ENCODE peak calls at places on chromosomes 4 and X, in seven cellular contexts. D is H9, K is IMR-90, C is neuronal stem cell, A is mesendoderm, N is H1, Z is trophoblast cell. L is an unnamed sample.

GRCh38 chr4:102640669-102641068 is 120.1 kb downstream of the MANBA start:
- DNase-seq in N (no peak), Z (no peak), K (peak), C (no peak), D (no peak), A (no peak), L (peak)

GRCh38 chrX:19579485-19579884 is 64.2 kb upstream of the MAP3K15 start:
- DNase-seq in K (peak), D (no peak), C (no peak), A (no peak), Z (no peak), N (no peak), L (peak)

GRCh38 chr4:179750374-179750773 is 2308.1 kb upstream of the AGA start:
- DNase-seq in N (no peak), A (no peak), C (no peak), K (peak), D (no peak), Z (no peak), L (peak)

GRCh38 chrX:72635930-72636329 is 63.3 kb upstream of the HDAC8 start:
- DNase-seq in Z (no peak), C (no peak), K (no peak), A (no peak), D (no peak), N (no peak), L (no peak)

GRCh38 chr4:69126030-69126429 is 29.8 kb downstream of the UGT2B7 start:
- DNase-seq in C (no peak), K (no peak), A (no peak), Z (no peak), N (no peak), D (no peak), L (no peak)

GRCh38 chrX:41472231-41472815 is 25.2 kb downstream of the NYX start:
- DNase-seq in C (no peak), D (peak), N (no peak), K (no peak), A (peak), Z (peak), L (no peak)

GRCh38 chr4:7299908-7300710 is 107.8 kb downstream of the SORCS2 start:
- DNase-seq in C (no peak), D (no peak), K (no peak), N (no peak), A (no peak), Z (no peak), L (no peak)

GRCh38 chr4:38279650-38280322 is 319.6 kb downstream of the PTTG2 start:
- DNase-seq in C (no peak), K (no peak), D (no peak), Z (no peak), A (no peak), N (no peak), L (no peak)

GRCh38 chrX:150935466-150935865 is 37.0 kb upstream of the CD99L2 start:
- DNase-seq in D (no peak), Z (peak), N (no peak), C (no peak), K (peak), A (no peak), L (no peak)

GRCh38 chr4:184371390-184371787 is 103.0 kb downstream of the IRF2 start:
- DNase-seq in Z (no peak), A (no peak), N (no peak), K (no peak), D (no peak), C (no peak), L (no peak)
- H3K4me2 ChIP-seq in Z (no peak), A (no peak), N (no peak), K (no peak), D (no peak), C (no peak), L (no peak)

DNA sequence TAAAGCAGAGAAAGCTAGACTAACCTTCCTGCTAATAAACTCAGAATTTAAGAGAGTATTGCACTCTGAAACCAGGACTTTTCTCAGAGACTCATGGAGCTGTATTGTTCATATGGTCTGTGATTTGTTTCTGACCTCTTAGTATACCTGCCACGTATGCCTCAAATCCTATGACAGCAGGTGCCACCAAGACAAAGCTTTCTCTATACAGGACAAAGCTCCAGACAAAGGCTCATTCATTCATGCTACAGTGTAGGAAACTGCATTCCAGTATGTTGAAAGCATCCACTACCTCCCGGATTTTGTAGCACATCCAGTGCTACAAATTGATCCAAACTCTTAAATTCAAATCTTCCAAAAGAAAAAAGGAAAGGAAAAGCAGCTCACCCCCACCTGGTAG is 178.3 kb downstream of the CHIC2 start:
- DNase-seq in D (no peak), C (no peak), A (no peak), N (no peak), Z (no peak), K (no peak), L (no peak)
- H2AK5ac ChIP-seq in D (no peak), C (no peak), A (no peak), N (no peak), Z (no peak), K (no peak), L (no peak)

GRCh38 chrX:122046815-122047214 is 999.4 kb downstream of the GLUD2 start:
- DNase-seq in Z (no peak), K (no peak), D (no peak), N (no peak), C (no peak), A (no peak), L (no peak)
- H4K8ac ChIP-seq in Z (no peak), K (no peak), D (no peak), N (no peak), C (no peak), A (no peak), L (no peak)

DNA sequence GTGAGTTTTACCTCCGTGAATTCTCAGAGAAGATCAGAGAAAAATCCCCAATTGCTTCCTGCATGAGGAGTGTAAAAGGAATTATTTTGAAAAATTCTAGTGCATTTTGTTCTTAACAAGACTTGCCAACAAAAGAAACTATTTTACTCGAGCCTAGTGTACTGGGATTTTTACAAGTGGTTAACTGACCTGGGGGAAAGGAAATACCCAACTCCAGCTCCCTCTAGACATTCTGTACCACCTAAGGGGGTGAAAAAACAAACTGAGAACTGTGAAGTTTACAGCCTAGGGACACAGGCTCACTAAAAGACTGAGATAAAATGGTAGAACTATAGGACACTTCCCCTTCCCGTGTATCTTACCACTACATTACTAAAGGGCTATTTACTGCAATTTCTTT is 2.6 kb upstream of the ADH5 start:
- DNase-seq in C (no peak), A (no peak), K (no peak), N (no peak), Z (no peak), D (no peak), L (no peak)
- H3K4me2 ChIP-seq in C (no peak), A (no peak), K (peak), N (no peak), Z (peak), D (no peak), L (peak)

DNA sequence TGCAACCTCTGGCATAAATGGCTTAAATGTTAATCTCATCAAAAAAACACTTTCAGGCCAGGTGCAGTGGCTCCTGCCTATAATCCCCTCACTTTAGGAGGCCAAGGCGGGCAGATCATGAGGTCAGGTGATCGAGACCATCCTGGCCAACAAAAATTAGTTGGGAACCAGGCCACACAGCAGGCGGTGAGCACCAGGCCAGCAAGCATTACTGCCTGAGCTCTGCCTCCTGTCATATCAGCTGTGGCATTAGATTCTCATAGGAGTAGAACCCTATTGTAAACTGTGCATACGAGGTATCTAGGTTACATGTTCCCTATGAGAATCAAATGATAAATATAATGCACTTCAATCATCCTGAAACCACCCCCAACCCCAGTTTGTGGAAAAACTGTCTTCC is 125.8 kb downstream of the LRBA start:
- DNase-seq in C (no peak), A (no peak), Z (no peak), K (no peak), N (no peak), D (no peak), L (no peak)
- H2AK5ac ChIP-seq in C (no peak), A (no peak), Z (no peak), K (no peak), N (no peak), D (no peak), L (no peak)

DNA sequence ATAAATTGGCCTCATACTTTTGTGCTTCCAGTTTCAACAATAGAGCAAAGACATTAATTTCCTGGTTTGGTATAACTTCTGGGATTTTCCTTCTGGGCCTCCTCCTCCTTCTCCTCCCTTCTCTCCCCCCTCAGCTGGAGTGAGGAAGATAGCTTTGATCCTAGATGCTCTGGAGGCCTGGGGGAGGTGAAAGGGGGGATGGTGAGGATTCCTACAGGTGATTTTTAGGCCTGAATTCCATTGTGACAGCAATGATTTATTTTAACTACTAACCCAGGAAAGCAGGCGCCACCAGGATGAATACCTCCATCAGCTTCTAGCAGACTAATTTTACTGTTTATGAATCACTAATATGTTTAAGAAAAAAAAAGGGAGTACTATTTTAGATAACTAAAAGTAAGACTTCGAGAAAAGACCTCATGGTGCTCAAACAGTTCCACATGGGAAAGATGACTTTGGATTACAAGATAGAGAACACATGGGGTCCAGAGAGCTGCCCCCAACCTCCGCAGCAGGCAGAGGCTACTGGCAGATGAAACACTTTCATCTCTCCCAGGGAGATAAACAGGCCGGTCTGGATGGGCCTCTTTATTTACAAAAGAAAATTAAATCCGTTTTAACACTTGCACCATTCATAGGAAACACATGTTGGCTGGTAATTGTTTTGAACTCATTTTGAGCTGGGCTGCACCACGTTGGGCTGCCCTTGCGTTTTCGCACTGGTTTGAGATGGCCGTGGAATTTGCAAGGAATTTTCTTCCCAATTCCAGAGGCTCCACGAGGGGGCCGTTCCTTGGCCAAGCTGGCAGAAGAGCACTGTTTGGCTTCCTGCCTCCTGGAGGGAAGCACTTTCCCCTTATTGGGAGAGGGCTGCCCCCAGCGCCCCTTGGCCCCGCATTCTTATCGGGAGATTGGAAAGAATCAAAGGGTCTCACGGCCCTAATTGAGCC is 125.1 kb upstream of the STX18 start:
- DNase-seq in A (peak), D (peak), C (no peak), Z (no peak), N (no peak), K (no peak), L (peak)
- H4K8ac ChIP-seq in A (no peak), D (no peak), C (no peak), Z (peak), N (peak), K (no peak), L (peak)

GRCh38 chr4:58940167-58940566 is 1830.0 kb upstream of the IGFBP7 start:
- DNase-seq in K (no peak), D (no peak), C (no peak), N (no peak), A (no peak), Z (no peak), L (peak)
- H3K4me2 ChIP-seq in K (no peak), D (no peak), C (no peak), N (no peak), A (no peak), Z (no peak), L (no peak)

DNA sequence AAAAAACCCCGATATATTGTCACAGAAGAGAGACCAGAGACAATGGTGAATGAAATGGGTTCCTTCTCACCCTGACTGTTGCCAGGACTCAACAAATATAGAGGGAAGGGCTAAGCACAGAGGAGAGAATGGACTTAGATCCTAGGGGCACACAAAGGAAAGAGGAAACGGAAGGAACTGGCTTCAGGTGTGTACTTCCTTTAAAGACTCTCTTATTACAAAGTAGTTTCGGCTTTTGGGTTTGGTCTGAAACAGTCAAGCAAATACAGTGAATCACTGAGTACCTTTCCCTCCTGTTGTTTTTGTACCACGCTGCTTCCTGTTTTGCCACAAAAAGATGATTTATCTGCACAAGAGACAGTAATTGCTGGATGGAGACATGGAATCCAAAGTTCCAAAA is 46.1 kb upstream of the S100G start:
- DNase-seq in Z (no peak), D (no peak), C (no peak), A (no peak), N (no peak), K (no peak), L (no peak)
- H2AK5ac ChIP-seq in Z (no peak), D (no peak), C (no peak), A (no peak), N (no peak), K (peak), L (no peak)

DNA sequence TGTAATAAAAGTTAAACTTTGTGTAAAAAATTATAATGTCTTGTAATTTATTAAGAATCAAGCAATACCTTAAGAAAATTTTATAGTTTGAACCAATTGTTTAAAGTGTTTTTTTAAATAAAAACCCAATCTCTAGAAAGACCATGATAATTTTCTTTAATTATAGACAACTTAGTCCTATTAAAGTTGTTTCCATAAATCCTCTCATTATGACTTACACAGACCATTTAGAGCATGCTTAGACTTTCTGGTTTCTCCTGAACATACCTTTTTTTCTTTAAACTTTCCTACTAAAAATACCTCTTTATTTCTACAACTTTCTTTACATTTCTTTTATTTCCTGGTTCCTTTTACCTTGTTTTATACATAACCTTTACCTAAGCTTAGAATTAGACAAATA is 837.4 kb downstream of the PCDH19 start:
- DNase-seq in N (no peak), Z (no peak), C (no peak), A (peak), K (no peak), D (no peak), L (no peak)
- H4K8ac ChIP-seq in N (no peak), Z (no peak), C (no peak), A (no peak), K (no peak), D (no peak), L (no peak)

GRCh38 chrX:30865612-30866011 is 23.4 kb downstream of the TAB3 start:
- DNase-seq in K (no peak), Z (no peak), A (no peak), N (no peak), C (no peak), D (no peak), L (no peak)

GRCh38 chrX:30864383-30864785 is 24.7 kb downstream of the TAB3 start:
- DNase-seq in K (no peak), C (no peak), A (no peak), Z (no peak), N (no peak), D (no peak), L (peak)

GRCh38 chrX:30870572-30870971 is 18.5 kb downstream of the TAB3 start:
- DNase-seq in N (no peak), D (no peak), K (no peak), A (no peak), Z (no peak), C (no peak), L (no peak)

GRCh38 chrX:30863969-30864368 is 25.1 kb downstream of the TAB3 start:
- DNase-seq in Z (no peak), N (no peak), C (no peak), A (no peak), D (no peak), K (peak), L (peak)

GRCh38 chrX:30865020-30865419 is 24.0 kb downstream of the TAB3 start:
- DNase-seq in K (no peak), C (no peak), D (peak), Z (peak), A (peak), N (no peak), L (peak)
- H3K4me2 ChIP-seq in K (no peak), C (no peak), D (no peak), Z (no peak), A (no peak), N (no peak), L (no peak)

L was measured in mesenchymal stem cell.